ENCODE peak calls at places on chromosome 18, in ten cellular contexts. F, Z, L, J, P, U, S, M, V and Q are unnamed samples.

GRCh38 chr18:64164883-64165282 is 16.0 kb upstream of the LINC00305 start:
- DNase-seq in F (no peak), Z (no peak), L (no peak), J (no peak), P (no peak), U (no peak), S (no peak), M (no peak), V (no peak), Q (no peak)

GRCh38 chr18:5992381-5992780 is 97.1 kb upstream of the TMEM200C start:
- DNase-seq in F (no peak), Z (no peak), L (no peak), J (no peak), P (no peak), U (no peak), S (no peak), M (no peak), V (no peak), Q (no peak)

GRCh38 chr18:26456070-26456491 is 92.3 kb downstream of the KCTD1 start:
- DNase-seq in F (no peak), Z (no peak), L (no peak), J (no peak), P (no peak), U (no peak), S (peak), M (no peak), V (no peak), Q (no peak)

GRCh38 chr18:22391571-22392359 is 25.9 kb downstream of the CTAGE1 start:
- DNase-seq in F (peak), Z (peak), L (no peak), J (peak), P (no peak), U (peak), S (peak), M (peak), V (no peak), Q (peak)

GRCh38 chr18:210075-210474 is 51.7 kb downstream of the USP14 start:
- DNase-seq in F (no peak), Z (no peak), L (no peak), J (no peak), P (no peak), U (no peak), S (no peak), M (no peak), V (no peak), Q (no peak)

GRCh38 chr18:72419914-72420313 is 124.2 kb downstream of the CBLN2 start:
- DNase-seq in F (peak), Z (peak), L (no peak), J (no peak), P (no peak), U (no peak), S (no peak), M (no peak), V (no peak), Q (peak)

GRCh38 chr18:79788096-79789085 is 9.3 kb upstream of the KCNG2 start:
- DNase-seq in F (no peak), Z (peak), L (no peak), J (no peak), P (no peak), U (no peak), S (no peak), M (no peak), V (peak), Q (peak)

GRCh38 chr18:51196116-51196810 is 1.2 kb downstream of the MEX3C start:
- DNase-seq in F (no peak), Z (peak), L (peak), J (peak), P (peak), U (peak), S (no peak), M (no peak), V (peak), Q (peak)

GRCh38 chr18:77004555-77005380 is 127.8 kb downstream of the MBP start:
- DNase-seq in F (no peak), Z (no peak), L (no peak), J (no peak), P (no peak), U (no peak), S (no peak), M (no peak), V (peak), Q (no peak)

GRCh38 chr18:22921762-22922161 is 11.4 kb upstream of the RBBP8 start:
- DNase-seq in F (no peak), Z (no peak), L (no peak), J (no peak), P (no peak), U (no peak), S (no peak), M (no peak), V (no peak), Q (no peak)

GRCh38 chr18:79575891-79576685 is 103.5 kb upstream of the CTDP1 start:
- DNase-seq in F (peak), Z (peak), L (no peak), J (peak), P (peak), U (peak), S (no peak), M (peak), V (peak), Q (peak)

GRCh38 chr18:80233201-80233835 is 14.0 kb downstream of the PARD6G start:
- DNase-seq in F (no peak), Z (no peak), L (no peak), J (no peak), P (no peak), U (no peak), S (no peak), M (no peak), V (no peak), Q (no peak)

GRCh38 chr18:55137602-55138001 is 178.3 kb upstream of the CCDC68 start:
- DNase-seq in F (no peak), Z (peak), L (no peak), J (no peak), P (no peak), U (no peak), S (no peak), M (no peak), V (no peak), Q (no peak)
- TF ChIP-seq CTCF in F (no peak), Z (no peak), L (no peak), J (no peak), P (no peak), U (no peak), S (no peak), M (no peak), V (no peak), Q (no peak)

DNA sequence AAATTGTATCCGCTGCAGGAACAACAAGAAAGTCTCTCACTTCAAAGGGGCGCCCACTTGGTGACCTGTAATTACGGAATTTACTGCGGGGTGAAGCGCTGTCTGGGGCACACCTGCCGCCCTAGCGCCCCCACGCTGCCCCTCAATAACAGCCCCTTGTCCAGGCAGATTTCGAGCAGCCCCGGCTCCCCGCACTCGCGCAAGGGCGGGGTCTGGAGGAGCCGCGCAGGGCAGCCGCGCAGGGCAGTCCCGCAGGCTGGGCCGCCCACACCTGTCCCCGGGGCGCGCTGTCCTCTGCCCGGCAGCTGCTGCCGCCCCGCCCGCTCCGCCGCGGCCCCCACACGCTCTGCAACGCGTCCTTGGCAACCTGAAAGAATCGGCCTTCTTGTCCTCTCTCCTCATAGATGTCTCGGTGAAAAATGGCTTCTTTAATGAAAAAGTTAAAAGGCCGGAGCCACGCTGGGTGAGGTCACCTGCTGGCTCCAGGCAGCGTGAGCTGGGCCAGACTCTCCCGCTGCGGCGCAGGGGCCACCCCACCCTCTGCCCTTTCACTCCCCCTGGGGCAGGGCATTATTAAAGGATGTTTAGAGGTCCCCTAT is 218.1 kb downstream of the VAPA start:
- DNase-seq in F (no peak), Z (peak), L (no peak), J (no peak), P (peak), U (no peak), S (no peak), M (no peak), V (no peak), Q (no peak)
- H3K4me3 ChIP-seq in F (peak), Z (peak), L (peak), J (no peak), P (peak), U (peak), S (peak), M (no peak), V (peak), Q (no peak)

DNA sequence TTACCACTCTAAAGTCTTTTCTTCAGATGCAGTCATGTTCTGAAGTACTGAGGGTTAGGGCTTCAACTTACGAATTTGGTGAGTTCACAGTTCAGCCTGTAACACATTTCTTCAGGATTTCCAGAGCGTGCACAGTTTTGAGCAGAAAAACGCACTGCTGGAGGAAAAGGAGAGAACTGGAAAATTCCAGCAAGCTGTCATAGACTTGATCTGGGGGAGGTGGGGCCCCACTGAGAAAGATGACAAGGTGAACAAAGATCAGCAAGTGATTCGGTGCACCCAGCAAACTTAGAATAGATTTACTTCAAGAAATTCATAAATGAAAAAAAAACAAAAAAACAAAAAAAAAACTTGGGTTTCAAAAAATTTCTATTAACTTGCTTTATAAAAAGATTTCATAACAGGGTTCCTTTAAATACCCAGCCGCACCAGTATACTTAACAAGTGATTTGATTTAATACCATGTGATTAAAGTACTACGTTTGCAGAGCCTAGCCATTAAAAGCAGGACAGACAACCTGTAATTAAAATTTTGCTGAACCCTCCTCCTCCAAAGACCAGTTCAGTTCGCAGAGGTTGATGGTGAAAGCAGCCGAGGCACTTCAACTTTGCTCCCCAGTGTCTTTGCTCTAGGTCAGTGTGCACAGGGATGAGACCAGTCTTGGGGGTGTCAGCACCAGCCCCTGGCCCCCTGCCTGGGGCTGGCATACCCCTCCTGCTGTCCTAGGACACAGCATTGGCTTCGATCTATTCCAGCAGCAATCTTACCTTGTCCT is 30.5 kb downstream of the CTIF start:
- DNase-seq in F (no peak), Z (no peak), L (no peak), J (no peak), P (no peak), U (no peak), S (no peak), M (no peak), V (peak), Q (no peak)
- TF ChIP-seq CTCF in F (no peak), Z (no peak), L (no peak), J (no peak), P (no peak), U (no peak), S (no peak), M (no peak), V (no peak), Q (no peak)

DNA sequence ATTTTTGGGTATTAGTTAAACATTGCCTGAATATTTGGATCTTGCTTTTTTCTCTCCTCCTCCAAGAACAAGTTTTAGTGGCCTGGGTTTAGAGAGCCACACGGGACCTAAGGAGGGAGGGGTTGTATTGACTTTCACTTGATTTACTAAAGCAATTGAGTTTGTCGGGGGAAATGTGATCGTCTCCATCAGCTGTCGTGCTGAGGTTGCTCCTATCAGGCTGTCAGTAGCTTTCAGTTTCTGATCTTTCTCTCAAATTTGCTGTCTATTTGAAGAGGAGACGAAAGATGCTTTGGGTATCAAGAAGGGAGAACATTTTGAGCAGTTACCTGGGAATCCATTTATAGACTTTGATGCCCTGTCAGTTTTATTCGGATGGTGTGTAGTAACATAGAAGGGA is 106.0 kb downstream of the SETBP1 start:
- DNase-seq in F (no peak), Z (no peak), L (no peak), J (no peak), P (no peak), U (no peak), S (no peak), M (no peak), V (no peak), Q (no peak)
- H3K4me3 ChIP-seq in F (no peak), Z (no peak), L (no peak), J (no peak), P (no peak), U (no peak), S (no peak), M (no peak), V (peak), Q (no peak)

GRCh38 chr18:36735130-36735529 is 93.7 kb downstream of the TPGS2 start:
- DNase-seq in F (no peak), Z (no peak), L (no peak), J (no peak), P (no peak), U (no peak), S (no peak), M (no peak), V (no peak), Q (no peak)

GRCh38 chr18:36734589-36734988 is 94.2 kb downstream of the TPGS2 start:
- DNase-seq in F (no peak), Z (no peak), L (no peak), J (no peak), P (no peak), U (no peak), S (no peak), M (no peak), V (no peak), Q (no peak)

GRCh38 chr18:36732264-36732663 is 96.5 kb downstream of the TPGS2 start:
- DNase-seq in F (no peak), Z (no peak), L (no peak), J (no peak), P (no peak), U (no peak), S (no peak), M (no peak), V (no peak), Q (no peak)

GRCh38 chr18:36736094-36736493 is 92.7 kb downstream of the TPGS2 start:
- DNase-seq in F (no peak), Z (no peak), L (no peak), J (no peak), P (no peak), U (no peak), S (no peak), M (no peak), V (no peak), Q (no peak)

DNA sequence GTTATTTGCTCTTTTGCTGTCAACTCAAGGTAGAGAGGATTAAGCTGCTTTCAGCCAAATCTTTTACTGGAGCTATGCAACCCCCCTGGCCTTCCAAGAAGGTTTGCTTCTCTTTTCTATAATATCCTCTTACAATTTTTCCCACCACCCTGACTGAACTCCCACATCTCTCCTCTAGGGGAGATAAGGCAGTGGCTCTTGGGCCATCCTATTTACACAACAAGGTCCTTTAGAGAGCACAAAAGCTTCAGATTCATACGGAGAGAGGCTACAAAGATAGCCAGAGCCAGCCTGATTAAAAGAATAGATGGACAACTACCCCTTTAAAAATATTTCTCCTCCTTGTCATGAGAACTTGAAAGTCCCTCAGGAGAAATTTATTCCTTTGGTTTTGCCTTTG is 95.7 kb downstream of the TPGS2 start:
- DNase-seq in F (no peak), Z (no peak), L (no peak), J (no peak), P (no peak), U (no peak), S (no peak), M (no peak), V (no peak), Q (no peak)
- TF ChIP-seq CTCF in F (peak), Z (no peak), L (no peak), J (peak), P (no peak), U (no peak), S (no peak), M (no peak), V (no peak), Q (peak)

DNA sequence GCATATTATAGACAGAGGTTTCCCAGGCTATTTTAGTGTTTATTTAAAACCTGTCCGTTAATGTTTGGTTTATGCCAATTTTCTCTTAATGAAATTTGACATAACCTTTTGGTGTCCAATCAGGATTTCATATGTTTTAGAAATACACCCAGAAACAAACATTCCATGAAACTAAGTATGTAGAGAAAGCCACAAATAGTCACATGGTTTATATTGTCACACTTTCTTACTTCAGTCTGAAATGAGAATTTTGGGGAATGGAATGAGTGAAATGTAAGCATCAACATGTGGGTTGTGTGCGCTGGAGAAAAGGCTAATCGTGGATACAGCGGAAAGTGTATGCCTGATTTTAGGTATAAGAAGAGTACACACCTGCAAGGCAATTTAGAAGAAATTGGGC is 277.0 kb upstream of the RAB12 start:
- DNase-seq in F (no peak), Z (no peak), L (no peak), J (no peak), P (no peak), U (no peak), S (no peak), M (no peak), V (no peak), Q (no peak)
- H3K4me3 ChIP-seq in F (no peak), Z (no peak), L (no peak), J (no peak), P (no peak), U (no peak), S (no peak), M (no peak), V (no peak), Q (no peak)

GRCh38 chr18:48419268-48420022 is 10.3 kb upstream of the ZBTB7C start:
- DNase-seq in F (no peak), Z (no peak), L (no peak), J (no peak), P (no peak), U (no peak), S (no peak), M (no peak), V (no peak), Q (no peak)
- TF ChIP-seq CTCF in F (no peak), Z (no peak), L (no peak), J (no peak), P (no peak), U (no peak), S (no peak), M (no peak), V (no peak), Q (no peak)

DNA sequence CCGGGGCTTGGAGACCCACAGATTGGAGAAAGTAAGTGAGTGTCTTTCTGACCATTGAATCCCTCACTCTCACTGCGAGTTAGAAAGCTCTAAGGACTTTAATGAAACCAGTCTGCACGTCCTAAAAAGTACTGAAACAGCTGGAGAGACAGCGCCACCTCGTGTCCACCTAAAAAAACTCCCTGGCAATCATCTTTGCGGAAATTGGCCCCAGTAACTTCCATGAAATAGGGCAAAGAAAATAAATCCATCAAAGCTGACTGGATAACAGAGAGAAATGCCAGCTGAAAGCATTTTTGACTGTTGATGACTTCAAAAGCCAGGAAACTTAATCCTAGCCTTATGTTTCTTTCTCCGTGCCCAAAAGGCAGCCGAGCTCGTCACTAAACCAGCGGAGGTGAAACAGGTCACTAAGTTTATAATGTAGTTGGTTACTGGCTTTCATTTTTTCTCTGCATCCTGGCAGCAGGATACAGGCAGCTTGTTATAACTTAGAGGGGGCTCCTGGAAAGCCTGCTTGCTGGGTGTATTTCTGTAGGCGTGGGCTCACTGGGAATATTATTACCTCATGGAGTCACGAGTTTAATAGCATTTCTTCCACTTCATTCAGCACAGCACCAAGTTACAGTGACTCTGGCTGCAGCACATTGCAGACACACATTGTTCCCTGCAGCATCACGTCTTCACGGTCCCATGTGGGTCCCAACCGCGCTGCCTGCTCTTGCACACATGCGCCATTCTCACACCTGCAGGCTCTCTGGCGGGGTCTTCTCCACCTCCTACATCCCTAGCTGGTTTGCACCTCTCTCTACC is 266.5 kb downstream of the HRH4 start:
- DNase-seq in F (peak), Z (peak), L (no peak), J (peak), P (peak), U (peak), S (peak), M (peak), V (no peak), Q (peak)
- H3K4me3 ChIP-seq in F (no peak), Z (peak), L (peak), J (no peak), P (no peak), U (no peak), S (no peak), M (peak), V (no peak), Q (no peak)

GRCh38 chr18:47417807-47418206 is 166.3 kb upstream of the SKOR2 start:
- DNase-seq in F (no peak), Z (peak), L (no peak), J (no peak), P (no peak), U (no peak), S (no peak), M (no peak), V (no peak), Q (no peak)

GRCh38 chr18:47425365-47425764 is 173.9 kb upstream of the SKOR2 start:
- DNase-seq in F (no peak), Z (no peak), L (no peak), J (no peak), P (no peak), U (no peak), S (no peak), M (no peak), V (no peak), Q (no peak)

GRCh38 chr18:47420130-47420529 is 168.7 kb upstream of the SKOR2 start:
- DNase-seq in F (no peak), Z (no peak), L (no peak), J (no peak), P (no peak), U (no peak), S (no peak), M (no peak), V (no peak), Q (no peak)

GRCh38 chr18:47418746-47419145 is 167.3 kb upstream of the SKOR2 start:
- DNase-seq in F (peak), Z (peak), L (no peak), J (peak), P (no peak), U (no peak), S (no peak), M (no peak), V (no peak), Q (no peak)

GRCh38 chr18:47422524-47422923 is 171.1 kb upstream of the SKOR2 start:
- DNase-seq in F (no peak), Z (no peak), L (no peak), J (no peak), P (no peak), U (no peak), S (no peak), M (no peak), V (no peak), Q (no peak)
- TF ChIP-seq CTCF in F (no peak), Z (no peak), L (no peak), J (no peak), P (no peak), U (no peak), S (no peak), M (no peak), V (no peak), Q (no peak)